ENCODE peak calls at places on chromosomes 3 and 15, in ten cellular contexts. I, B, K, X, F, W, G, C, A and Z are unnamed samples.

GRCh38 chr15:36399276-36399675 is 180.2 kb upstream of the CDIN1 start:
- DNase-seq in W (no peak), I (no peak), C (no peak), B (no peak), X (no peak), A (no peak), K (no peak), F (no peak), G (no peak), Z (no peak)

GRCh38 chr15:60721232-60721576 is 242.3 kb upstream of the ICE2 start:
- DNase-seq in C (no peak), A (no peak), G (no peak), W (no peak), B (no peak), I (no peak), F (peak; percentile 9), K (no peak), X (no peak), Z (no peak)

GRCh38 chr15:38474155-38474757 is 20.3 kb downstream of the FAM98B start:
- DNase-seq in K (no peak), X (peak; percentile 75), I (peak; percentile 82), B (peak; percentile 11), F (peak; percentile 73), G (no peak), W (peak; percentile 78), A (peak; percentile 50), C (no peak), Z (peak; percentile 85)

GRCh38 chr3:69166446-69166845 is 44.1 kb upstream of the LMOD3 start:
- DNase-seq in G (no peak), A (no peak), K (no peak), B (no peak), F (no peak), X (no peak), I (no peak), C (no peak), W (no peak), Z (no peak)

GRCh38 chr3:126540946-126541627 is 17.1 kb downstream of the CHST13 start:
- DNase-seq in B (no peak), F (no peak), C (peak; percentile 5), I (no peak), K (peak; percentile 45), A (no peak), W (no peak), G (no peak), X (no peak), Z (no peak)

GRCh38 chr15:38398134-38398533 is 55.8 kb upstream of the FAM98B start:
- DNase-seq in F (no peak), K (no peak), B (no peak), W (no peak), A (peak; percentile 87), C (no peak), X (peak; percentile 87), G (no peak), I (peak; percentile 99), Z (peak; percentile 96)

GRCh38 chr3:69838217-69838616 is 99.0 kb downstream of the MITF start:
- DNase-seq in I (peak; percentile 98), X (peak; percentile 66), C (no peak), F (no peak), A (peak; percentile 94), W (no peak), B (no peak), K (no peak), G (no peak), Z (peak; percentile 97)

GRCh38 chr15:80996247-80996646 is 4.5 kb upstream of the TLNRD1 start:
- DNase-seq in F (no peak), C (no peak), I (no peak), X (no peak), G (no peak), B (no peak), W (peak; percentile 58), K (no peak), A (no peak), Z (no peak)

GRCh38 chr3:107068980-107069379 is 308.3 kb upstream of the CCDC54 start:
- DNase-seq in A (peak; percentile 59), F (no peak), X (peak; percentile 74), K (no peak), W (no peak), I (peak; percentile 83), B (no peak), G (no peak), C (no peak), Z (peak; percentile 71)

GRCh38 chr3:168212664-168213255 is 117.0 kb upstream of the GOLIM4 start:
- DNase-seq in A (no peak), F (no peak), B (no peak), C (no peak), G (no peak), K (no peak), W (no peak), X (no peak), I (no peak), Z (no peak)

GRCh38 chr15:56038015-56038414 is 44.6 kb upstream of the NEDD4 start:
- DNase-seq in C (no peak), F (peak; percentile 57), B (no peak), A (peak; percentile 56), X (no peak), W (no peak), K (no peak), G (no peak), I (peak; percentile 67), Z (peak; percentile 59)

GRCh38 chr15:101307897-101308603 is 13.0 kb upstream of the SNRPA1 start:
- DNase-seq in A (no peak), G (no peak), F (no peak), X (no peak), C (no peak), B (no peak), I (no peak), K (peak; percentile 43), W (no peak), Z (no peak)

GRCh38 chr15:80087104-80087503 is 27.6 kb downstream of the ZFAND6 start:
- DNase-seq in B (no peak), C (no peak), F (no peak), I (no peak), K (no peak), X (no peak), G (no peak), W (no peak), A (no peak), Z (no peak)

GRCh38 chr15:27059610-27060202 is 88.7 kb downstream of the GABRG3 start:
- DNase-seq in K (no peak), C (no peak), B (no peak), F (no peak), I (peak; percentile 11), A (peak; percentile 19), G (no peak), W (peak; percentile 15), X (peak; percentile 64), Z (peak; percentile 0)

GRCh38 chr15:31230630-31231485 is 95.8 kb upstream of the KLF13 start:
- DNase-seq in A (no peak), W (peak; percentile 98), G (no peak), X (no peak), F (no peak), C (no peak), I (no peak), B (no peak), K (peak; percentile 47), Z (no peak)

GRCh38 chr15:80596521-80596976 is 98.6 kb upstream of the ABHD17C start:
- DNase-seq in I (peak; percentile 18), X (no peak), C (no peak), B (no peak), G (no peak), F (no peak), K (no peak), W (no peak), A (no peak), Z (no peak)

GRCh38 chr3:66437341-66437929 is 63.4 kb downstream of the LRIG1 start:
- DNase-seq in X (no peak), A (no peak), B (no peak), F (no peak), G (no peak), K (no peak), W (no peak), C (no peak), I (no peak), Z (no peak)

GRCh38 chr15:67091966-67092677 is 26.7 kb downstream of the SMAD3 start:
- DNase-seq in I (no peak), K (no peak), F (no peak), B (no peak), C (no peak), G (no peak), W (no peak), X (no peak), A (no peak), Z (no peak)

GRCh38 chr15:39657181-39657580 is 76.3 kb downstream of the THBS1 start:
- DNase-seq in B (no peak), I (no peak), F (no peak), A (no peak), C (no peak), W (no peak), X (no peak), G (no peak), K (no peak), Z (no peak)

GRCh38 chr3:182794806-182795369 is 1.6 kb downstream of the ATP11B start:
- DNase-seq in K (no peak), I (peak; percentile 20), X (no peak), F (no peak), C (no peak), A (no peak), B (no peak), G (no peak), W (no peak), Z (peak; percentile 16)

GRCh38 chr3:32975891-32976290 is 24.4 kb downstream of the CCR4 start:
- DNase-seq in I (no peak), C (no peak), X (no peak), W (no peak), B (no peak), A (no peak), G (no peak), K (no peak), F (no peak), Z (no peak)

GRCh38 chr3:113844622-113845222 is 6.1 kb downstream of the GRAMD1C start:
- DNase-seq in I (peak; percentile 40), W (peak; percentile 41), F (peak; percentile 21), A (no peak), C (no peak), B (no peak), X (peak; percentile 60), K (no peak), G (no peak), Z (peak; percentile 52)

GRCh38 chr15:70356919-70357318 is 259.2 kb upstream of the TLE3 start:
- DNase-seq in X (no peak), A (no peak), F (no peak), I (no peak), K (no peak), C (no peak), B (no peak), G (no peak), W (no peak), Z (peak; percentile 23)

GRCh38 chr3:184591789-184592188 is 30.2 kb downstream of the EPHB3 start:
- DNase-seq in W (no peak), K (no peak), I (no peak), G (no peak), X (no peak), A (no peak), C (no peak), B (no peak), F (no peak), Z (no peak)